ENCODE peak calls at places on chromosomes 6 and 20, in four cellular contexts. One of them, this sample, is unnamed.

GRCh38 chr20:37397954-37398749 is 52.2 kb downstream of the SRC start:
- DNase-seq in iris pigment epithelial cell: no peak
- DNase-seq in brain microvascular endothelial cell: no peak
- DNase-seq in non-pigmented ciliary epithelial cell: no peak
- DNase-seq in this sample: no peak

GRCh38 chr6:17156966-17157365 is 55.1 kb downstream of the STMND1 start:
- DNase-seq in iris pigment epithelial cell: no peak
- DNase-seq in brain microvascular endothelial cell: no peak
- DNase-seq in non-pigmented ciliary epithelial cell: no peak
- DNase-seq in this sample: no peak

GRCh38 chr6:50922579-50923525 is 104.2 kb downstream of the TFAP2B start:
- DNase-seq in iris pigment epithelial cell: peak
- DNase-seq in brain microvascular endothelial cell: no peak
- DNase-seq in non-pigmented ciliary epithelial cell: peak
- DNase-seq in this sample: no peak

GRCh38 chr6:136334853-136335252 is 45.2 kb upstream of the BCLAF1 start:
- DNase-seq in iris pigment epithelial cell: no peak
- DNase-seq in brain microvascular endothelial cell: no peak
- DNase-seq in non-pigmented ciliary epithelial cell: no peak
- DNase-seq in this sample: no peak

GRCh38 chr6:47353822-47354221 is 44.1 kb upstream of the TNFRSF21 start:
- DNase-seq in iris pigment epithelial cell: peak
- DNase-seq in brain microvascular endothelial cell: no peak
- DNase-seq in non-pigmented ciliary epithelial cell: no peak
- DNase-seq in this sample: no peak

GRCh38 chr6:169975286-169975685 is 223.9 kb downstream of the ERMARD start:
- DNase-seq in iris pigment epithelial cell: no peak
- DNase-seq in brain microvascular endothelial cell: no peak
- DNase-seq in non-pigmented ciliary epithelial cell: no peak
- DNase-seq in this sample: no peak

GRCh38 chr6:41599015-41599835 is 39.0 kb upstream of the MDFI start:
- DNase-seq in iris pigment epithelial cell: no peak
- DNase-seq in brain microvascular endothelial cell: no peak
- DNase-seq in non-pigmented ciliary epithelial cell: no peak
- DNase-seq in this sample: no peak

GRCh38 chr20:59861389-59861788 is 72.0 kb downstream of the SYCP2 start:
- DNase-seq in iris pigment epithelial cell: no peak
- DNase-seq in brain microvascular endothelial cell: no peak
- DNase-seq in non-pigmented ciliary epithelial cell: no peak
- DNase-seq in this sample: no peak

GRCh38 chr6:146870765-146871164 is 272.0 kb downstream of the ADGB start:
- DNase-seq in iris pigment epithelial cell: no peak
- DNase-seq in brain microvascular endothelial cell: no peak
- DNase-seq in non-pigmented ciliary epithelial cell: no peak
- DNase-seq in this sample: no peak

GRCh38 chr6:16752206-16752867 is 8.9 kb downstream of the ATXN1 start:
- DNase-seq in iris pigment epithelial cell: peak
- DNase-seq in brain microvascular endothelial cell: peak
- DNase-seq in non-pigmented ciliary epithelial cell: no peak
- DNase-seq in this sample: peak

GRCh38 chr6:79672631-79673065 is 41.5 kb downstream of the SH3BGRL2 start:
- DNase-seq in iris pigment epithelial cell: peak
- DNase-seq in brain microvascular endothelial cell: peak
- DNase-seq in non-pigmented ciliary epithelial cell: no peak
- DNase-seq in this sample: no peak

GRCh38 chr6:141513830-141514229 is 618.9 kb upstream of the GJE1 start:
- DNase-seq in iris pigment epithelial cell: peak
- DNase-seq in brain microvascular endothelial cell: no peak
- DNase-seq in non-pigmented ciliary epithelial cell: no peak
- DNase-seq in this sample: no peak

GRCh38 chr6:44696686-44697085 is 309.2 kb downstream of the CDC5L start:
- DNase-seq in iris pigment epithelial cell: no peak
- DNase-seq in brain microvascular endothelial cell: no peak
- DNase-seq in non-pigmented ciliary epithelial cell: no peak
- DNase-seq in this sample: no peak

GRCh38 chr20:21661488-21662055 is 43.9 kb upstream of the PAX1 start:
- DNase-seq in iris pigment epithelial cell: no peak
- DNase-seq in brain microvascular endothelial cell: no peak
- DNase-seq in non-pigmented ciliary epithelial cell: no peak
- DNase-seq in this sample: no peak

GRCh38 chr6:90720404-90720803 is 133.5 kb upstream of the MAP3K7 start:
- DNase-seq in iris pigment epithelial cell: no peak
- DNase-seq in brain microvascular endothelial cell: no peak
- DNase-seq in non-pigmented ciliary epithelial cell: no peak
- DNase-seq in this sample: no peak

GRCh38 chr6:131924881-131925474 is 26.2 kb downstream of the CCN2 start:
- DNase-seq in iris pigment epithelial cell: peak
- DNase-seq in brain microvascular endothelial cell: peak
- DNase-seq in non-pigmented ciliary epithelial cell: no peak
- DNase-seq in this sample: no peak

GRCh38 chr20:32456869-32457421 is 98.8 kb downstream of the ASXL1 start:
- DNase-seq in iris pigment epithelial cell: no peak
- DNase-seq in brain microvascular endothelial cell: no peak
- DNase-seq in non-pigmented ciliary epithelial cell: no peak
- DNase-seq in this sample: no peak

GRCh38 chr6:13874191-13874549 is 50.6 kb upstream of the RNF182 start:
- DNase-seq in iris pigment epithelial cell: no peak
- DNase-seq in brain microvascular endothelial cell: no peak
- DNase-seq in non-pigmented ciliary epithelial cell: no peak
- DNase-seq in this sample: no peak

GRCh38 chr20:33796263-33796906 is 14.8 kb upstream of the CHMP4B start:
- DNase-seq in iris pigment epithelial cell: no peak
- DNase-seq in brain microvascular endothelial cell: no peak
- DNase-seq in non-pigmented ciliary epithelial cell: no peak
- DNase-seq in this sample: no peak

GRCh38 chr6:6851059-6851658 is 256.6 kb upstream of the RREB1 start:
- DNase-seq in iris pigment epithelial cell: peak
- DNase-seq in brain microvascular endothelial cell: peak
- DNase-seq in non-pigmented ciliary epithelial cell: peak
- DNase-seq in this sample: peak

GRCh38 chr6:118645395-118645794 is 6.0 kb downstream of the CEP85L start:
- DNase-seq in iris pigment epithelial cell: no peak
- DNase-seq in brain microvascular endothelial cell: no peak
- DNase-seq in non-pigmented ciliary epithelial cell: no peak
- DNase-seq in this sample: no peak

GRCh38 chr20:44074252-44075151 is 112.5 kb downstream of the JPH2 start:
- DNase-seq in iris pigment epithelial cell: peak
- DNase-seq in brain microvascular endothelial cell: peak
- DNase-seq in non-pigmented ciliary epithelial cell: no peak
- DNase-seq in this sample: peak

GRCh38 chr6:111552241-111552744 is 53.4 kb downstream of the TRAF3IP2 start:
- DNase-seq in iris pigment epithelial cell: peak
- DNase-seq in brain microvascular endothelial cell: peak
- DNase-seq in non-pigmented ciliary epithelial cell: peak
- DNase-seq in this sample: peak

GRCh38 chr6:45436544-45437440 is 59.1 kb upstream of the SUPT3H start:
- DNase-seq in iris pigment epithelial cell: peak
- DNase-seq in brain microvascular endothelial cell: peak
- DNase-seq in non-pigmented ciliary epithelial cell: peak
- DNase-seq in this sample: peak

GRCh38 chr6:36327226-36328009 is 9.3 kb downstream of the BNIP5 start:
- DNase-seq in iris pigment epithelial cell: no peak
- DNase-seq in brain microvascular endothelial cell: no peak
- DNase-seq in non-pigmented ciliary epithelial cell: no peak
- DNase-seq in this sample: no peak

GRCh38 chr6:131821408-131821807 is 13.6 kb downstream of the ENPP1 start:
- DNase-seq in iris pigment epithelial cell: no peak
- DNase-seq in brain microvascular endothelial cell: no peak
- DNase-seq in non-pigmented ciliary epithelial cell: no peak
- DNase-seq in this sample: no peak

GRCh38 chr20:23119456-23120216 is 33.5 kb upstream of the CD93 start:
- DNase-seq in iris pigment epithelial cell: no peak
- DNase-seq in brain microvascular endothelial cell: no peak
- DNase-seq in non-pigmented ciliary epithelial cell: no peak
- DNase-seq in this sample: no peak

GRCh38 chr20:37755665-37756064 is 61.8 kb downstream of the CTNNBL1 start:
- DNase-seq in iris pigment epithelial cell: no peak
- DNase-seq in brain microvascular endothelial cell: no peak
- DNase-seq in non-pigmented ciliary epithelial cell: no peak
- DNase-seq in this sample: no peak

GRCh38 chr6:107784669-107785068 is 39.4 kb downstream of the SCML4 start:
- DNase-seq in iris pigment epithelial cell: no peak
- DNase-seq in brain microvascular endothelial cell: no peak
- DNase-seq in non-pigmented ciliary epithelial cell: no peak
- DNase-seq in this sample: peak

GRCh38 chr20:24379116-24379927 is 90.1 kb upstream of the SYNDIG1 start:
- DNase-seq in iris pigment epithelial cell: peak
- DNase-seq in brain microvascular endothelial cell: peak
- DNase-seq in non-pigmented ciliary epithelial cell: peak
- DNase-seq in this sample: no peak

GRCh38 chr6:129546702-129547101 is 163.3 kb downstream of the ARHGAP18 start:
- DNase-seq in iris pigment epithelial cell: peak
- DNase-seq in brain microvascular endothelial cell: peak
- DNase-seq in non-pigmented ciliary epithelial cell: no peak
- DNase-seq in this sample: no peak

GRCh38 chr6:108145639-108146038 is 20.2 kb upstream of the NR2E1 start:
- DNase-seq in iris pigment epithelial cell: no peak
- DNase-seq in brain microvascular endothelial cell: no peak
- DNase-seq in non-pigmented ciliary epithelial cell: no peak
- DNase-seq in this sample: no peak

GRCh38 chr6:82283771-82284420 is 36.4 kb upstream of the IBTK start:
- DNase-seq in iris pigment epithelial cell: no peak
- DNase-seq in brain microvascular endothelial cell: no peak
- DNase-seq in non-pigmented ciliary epithelial cell: no peak
- DNase-seq in this sample: no peak

GRCh38 chr6:7535498-7535897 is 6.0 kb upstream of the DSP start:
- DNase-seq in iris pigment epithelial cell: peak
- DNase-seq in brain microvascular endothelial cell: peak
- DNase-seq in non-pigmented ciliary epithelial cell: peak
- DNase-seq in this sample: no peak

GRCh38 chr6:122800906-122801305 is 11.8 kb downstream of the SMPDL3A start:
- DNase-seq in iris pigment epithelial cell: no peak
- DNase-seq in brain microvascular endothelial cell: no peak
- DNase-seq in non-pigmented ciliary epithelial cell: no peak
- DNase-seq in this sample: no peak

GRCh38 chr6:2843138-2843740 is 1.6 kb upstream of the SERPINB1 start:
- DNase-seq in iris pigment epithelial cell: no peak
- DNase-seq in brain microvascular endothelial cell: no peak
- DNase-seq in non-pigmented ciliary epithelial cell: no peak
- DNase-seq in this sample: no peak

GRCh38 chr6:101541873-101542272 is 148.4 kb downstream of the GRIK2 start:
- DNase-seq in iris pigment epithelial cell: no peak
- DNase-seq in brain microvascular endothelial cell: no peak
- DNase-seq in non-pigmented ciliary epithelial cell: no peak
- DNase-seq in this sample: no peak

GRCh38 chr6:18431581-18431980 is 44.4 kb downstream of the RNF144B start:
- DNase-seq in iris pigment epithelial cell: peak
- DNase-seq in brain microvascular endothelial cell: no peak
- DNase-seq in non-pigmented ciliary epithelial cell: no peak
- DNase-seq in this sample: no peak